ENCODE peak calls at places on chromosomes 7 and 10, in four cellular contexts. R, H, S and A are unnamed samples.

GRCh38 chr7:93799750-93800357 is 90.7 kb downstream of the TFPI2 start:
- DNase-seq in S (peak), R (no peak), H (peak), A (no peak)

GRCh38 chr10:69087600-69088470 is at the start of gene SRGN:
- DNase-seq in S (peak), R (no peak), H (peak), A (peak)

GRCh38 chr7:298739-299138 is 8.8 kb downstream of the FOXL3 start:
- DNase-seq in S (no peak), R (no peak), H (no peak), A (no peak)

GRCh38 chr7:142808802-142809583 is 38.2 kb downstream of the PRSS2 start:
- DNase-seq in S (peak), H (peak), R (no peak), A (peak)

GRCh38 chr10:59622320-59622901 is 87.2 kb downstream of the SLC16A9 start:
- DNase-seq in R (no peak), H (peak), S (peak), A (no peak)

GRCh38 chr10:103838851-103839512 is 16.4 kb downstream of the SH3PXD2A start:
- DNase-seq in H (no peak), R (no peak), S (no peak), A (no peak)

GRCh38 chr7:80428161-80429054 is 83.5 kb downstream of the GNAT3 start:
- DNase-seq in S (peak), H (no peak), R (no peak), A (no peak)

GRCh38 chr7:43553999-43554398 is 28.9 kb upstream of the STK17A start:
- DNase-seq in H (no peak), R (no peak), S (no peak), A (no peak)

GRCh38 chr7:154436560-154436959 is 384.4 kb downstream of the DPP6 start:
- DNase-seq in R (no peak), H (no peak), S (no peak), A (no peak)

GRCh38 chr7:23027261-23027660 is 13.3 kb upstream of the HYCC1 start:
- DNase-seq in R (no peak), S (no peak), H (no peak), A (no peak)

GRCh38 chr10:49282879-49283321 is 16.1 kb upstream of the C10orf71 start:
- DNase-seq in S (no peak), H (no peak), R (no peak), A (no peak)

GRCh38 chr7:138089080-138089901 is 13.0 kb downstream of the AKR1D1 start:
- DNase-seq in H (no peak), R (no peak), S (no peak), A (no peak)

GRCh38 chr10:112082134-112082533 is 101.4 kb downstream of the GPAM start:
- DNase-seq in R (no peak), S (no peak), H (no peak), A (no peak)

GRCh38 chr10:127196227-127196954 is at the start of gene INSYN2A:
- DNase-seq in H (no peak), S (peak), R (no peak), A (no peak)

GRCh38 chr10:132631348-132631735 is 93.8 kb downstream of the INPP5A start:
- DNase-seq in S (no peak), R (no peak), H (no peak), A (no peak)

GRCh38 chr7:69534461-69535041 is 63.7 kb upstream of the AUTS2 start:
- DNase-seq in R (no peak), S (no peak), H (peak), A (no peak)

GRCh38 chr10:24483701-24484100 is 240.0 kb downstream of the ARHGAP21 start:
- DNase-seq in S (peak), H (no peak), R (peak), A (no peak)

GRCh38 chr10:77478248-77478963 is 159.2 kb downstream of the KCNMA1 start:
- DNase-seq in H (no peak), S (peak), R (no peak), A (no peak)

GRCh38 chr10:50224330-50224952 is 26.9 kb downstream of the ASAH2 start:
- DNase-seq in S (peak), H (peak), R (no peak), A (peak)

GRCh38 chr10:119211625-119212441 is 4.5 kb downstream of the GRK5 start:
- DNase-seq in H (no peak), R (no peak), S (no peak), A (no peak)

GRCh38 chr10:119209050-119209735 is 1.8 kb downstream of the GRK5 start:
- DNase-seq in S (peak), R (no peak), H (peak), A (no peak)

GRCh38 chr10:119210633-119211032 is 3.3 kb downstream of the GRK5 start:
- DNase-seq in S (no peak), H (no peak), R (no peak), A (no peak)

GRCh38 chr10:119209736-119210355 is 2.5 kb downstream of the GRK5 start:
- DNase-seq in H (no peak), R (no peak), S (peak), A (no peak)

DNA sequence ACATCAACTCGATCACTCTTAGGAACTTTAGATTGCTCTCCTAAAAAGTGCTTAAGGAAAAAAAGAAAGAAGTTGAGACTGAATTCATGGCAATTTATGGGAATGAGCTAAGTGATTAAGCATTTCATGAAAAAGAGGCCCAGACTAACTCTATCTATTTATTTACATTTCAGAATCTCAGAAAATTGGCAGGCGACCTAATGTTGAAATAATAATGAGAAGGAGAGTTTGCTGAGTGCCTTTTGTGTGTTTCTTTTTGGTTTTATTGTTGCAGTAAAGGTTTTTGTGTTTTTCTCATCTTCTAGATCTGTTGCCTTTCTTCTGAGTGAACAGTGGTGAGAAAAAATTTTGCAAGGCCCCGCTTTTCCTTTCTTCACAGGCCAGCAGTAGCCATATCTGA is 3.8 kb downstream of the GRK5 start:
- DNase-seq in H (no peak), S (peak), R (no peak), A (no peak)
- TF ChIP-seq CHD1 in H (no peak), S (no peak), R (no peak), A (no peak)

GRCh38 chr10:67141300-67141699 is 215.5 kb downstream of the LRRTM3 start:
- DNase-seq in S (no peak), R (no peak), H (no peak), A (no peak)
- TF ChIP-seq CHD1 in S (no peak), R (no peak), H (no peak), A (no peak)

GRCh38 chr7:31778296-31778695 is 91.3 kb downstream of the PPP1R17 start:
- DNase-seq in R (no peak), H (no peak), S (no peak), A (no peak)
- TF ChIP-seq CHD1 in R (no peak), H (no peak), S (no peak), A (no peak)

DNA sequence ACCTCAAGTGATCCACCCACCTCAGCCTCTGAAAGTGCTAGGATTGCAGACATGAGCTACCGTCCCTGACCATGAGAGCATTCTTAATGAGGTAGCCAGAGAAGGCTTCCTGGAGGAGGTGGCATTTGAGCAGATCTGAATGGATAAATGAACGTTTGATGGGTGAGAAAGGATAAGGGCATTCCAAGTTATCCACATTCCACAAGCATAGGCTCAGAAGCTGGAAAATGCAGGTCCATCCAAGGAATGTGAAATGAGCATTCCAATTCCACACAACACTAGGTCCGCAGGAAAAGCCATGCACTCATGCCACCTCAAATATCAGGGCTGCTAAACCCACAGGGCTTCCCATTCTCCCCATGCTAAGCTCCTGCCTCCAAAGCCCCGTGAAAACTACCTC is 17.0 kb downstream of the TMEM130 start:
- DNase-seq in R (no peak), H (no peak), S (peak), A (no peak)
- TF ChIP-seq CHD1 in R (no peak), H (no peak), S (no peak), A (no peak)

GRCh38 chr7:26515462-26515861 is 223.8 kb downstream of the SNX10 start:
- DNase-seq in H (no peak), R (no peak), S (no peak), A (no peak)
- TF ChIP-seq CHD1 in H (no peak), R (no peak), S (no peak), A (no peak)

DNA sequence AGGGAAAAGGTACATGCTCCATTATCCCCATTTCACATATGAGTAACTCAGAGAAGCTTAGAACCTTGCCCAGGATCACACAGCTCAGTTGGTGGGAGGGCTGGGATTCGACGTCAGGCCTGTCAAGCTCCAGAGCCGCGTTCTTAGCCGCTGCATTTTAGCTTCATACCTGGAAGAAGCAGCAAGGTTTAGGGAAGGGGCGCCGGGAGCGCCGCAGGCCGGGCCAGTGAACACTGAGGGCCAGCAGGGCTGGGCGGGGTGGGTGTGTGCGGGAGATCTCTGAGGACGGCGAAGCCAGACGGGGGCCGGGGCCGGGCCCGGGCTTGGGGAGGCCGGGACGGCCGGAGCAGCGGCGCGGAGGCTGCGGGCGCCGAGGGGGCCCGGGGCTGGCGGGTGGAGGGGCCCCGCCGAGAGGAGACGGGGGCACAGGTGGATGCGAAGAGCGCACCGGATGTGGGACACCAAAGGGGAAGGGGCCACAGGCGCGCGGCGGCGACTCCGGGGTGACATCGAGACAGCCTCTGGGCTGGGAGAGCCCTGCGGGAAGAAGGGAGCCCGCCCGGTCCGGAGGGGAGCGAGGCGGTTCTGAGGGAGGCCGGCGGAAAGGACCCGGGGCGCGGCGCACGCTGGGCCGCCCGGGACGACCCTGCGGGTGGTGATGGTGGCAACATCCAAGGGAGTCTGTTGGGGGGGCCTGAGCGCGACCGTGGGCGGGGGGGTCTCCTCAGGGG is 498 bp downstream of the NDST2 start:
- DNase-seq in S (no peak), R (no peak), H (peak), A (no peak)
- TF ChIP-seq CHD1 in S (no peak), R (no peak), H (peak), A (no peak)

GRCh38 chr10:130751851-130752250 is 559.7 kb downstream of the TCERG1L start:
- DNase-seq in R (no peak), H (no peak), S (no peak), A (no peak)

GRCh38 chr10:130748409-130749057 is 563.0 kb downstream of the TCERG1L start:
- DNase-seq in H (no peak), R (no peak), S (no peak), A (no peak)

GRCh38 chr10:130751106-130751840 is 560.2 kb downstream of the TCERG1L start:
- DNase-seq in S (no peak), H (no peak), R (no peak), A (no peak)

GRCh38 chr10:130749911-130750310 is 561.6 kb downstream of the TCERG1L start:
- DNase-seq in R (no peak), H (no peak), S (no peak), A (no peak)

GRCh38 chr10:130750441-130750840 is 561.1 kb downstream of the TCERG1L start:
- DNase-seq in H (no peak), S (no peak), R (no peak), A (no peak)
- TF ChIP-seq CHD1 in H (no peak), S (no peak), R (no peak), A (no peak)

GRCh38 chr10:113444766-113445365 is 108.0 kb upstream of the HABP2 start:
- DNase-seq in H (no peak), S (no peak), R (no peak), A (no peak)

GRCh38 chr10:113441871-113442270 is 111.0 kb upstream of the HABP2 start:
- DNase-seq in S (no peak), R (no peak), H (no peak), A (no peak)

GRCh38 chr10:113438660-113439059 is 114.2 kb upstream of the HABP2 start:
- DNase-seq in S (peak), R (no peak), H (no peak), A (no peak)

GRCh38 chr10:113442340-113442739 is 110.5 kb upstream of the HABP2 start:
- DNase-seq in R (no peak), S (no peak), H (no peak), A (no peak)

DNA sequence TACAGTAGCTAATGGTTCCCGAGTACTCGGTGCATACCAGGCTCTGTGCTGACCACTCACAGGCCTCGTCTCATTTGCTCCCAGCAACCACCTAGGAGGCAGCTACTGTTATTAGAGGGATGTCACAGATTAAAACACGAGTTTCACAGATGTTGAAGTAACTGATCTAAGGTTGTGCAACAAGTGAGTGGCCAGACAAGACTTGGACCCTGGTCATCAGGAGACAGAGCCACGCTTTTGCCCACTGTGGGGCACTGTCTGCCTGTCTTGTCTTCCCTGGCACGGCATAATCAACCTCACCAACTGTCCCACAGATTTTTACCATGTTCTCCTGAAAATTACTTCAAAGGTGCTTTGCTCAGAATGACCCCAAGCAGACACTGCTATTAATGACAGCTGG is 111.6 kb upstream of the HABP2 start:
- DNase-seq in R (no peak), H (no peak), S (no peak), A (no peak)
- TF ChIP-seq CHD1 in R (no peak), H (no peak), S (no peak), A (no peak)

GRCh38 chr7:74134117-74134539 is 40.0 kb upstream of the EIF4H start:
- DNase-seq in H (no peak), S (no peak), R (no peak), A (no peak)
- TF ChIP-seq CHD1 in H (no peak), S (no peak), R (no peak), A (no peak)